ENCODE peak calls at places on chromosomes 11 and 22, in eight cellular contexts. N is keratinocyte, Y is mammary epithelial cell, W is right atrium auricular region, J is caudate nucleus, Z is heart right ventricle, E is RWPE1, S is vagina. L is an unnamed sample.

GRCh38 chr11:67056640-67057409 is at the start of gene RHOD:
- DNase-seq in N (no peak), Y (peak), W (no peak), J (no peak), Z (peak), E (peak), S (no peak), L (peak)

GRCh38 chr11:134686418-134686817 is 274.4 kb upstream of the B3GAT1 start:
- DNase-seq in N (no peak), Y (no peak), W (no peak), J (no peak), Z (no peak), E (no peak), S (no peak), L (no peak)

GRCh38 chr22:26550498-26551033 is 38.3 kb upstream of the TFIP11 start:
- DNase-seq in N (no peak), Y (no peak), W (no peak), J (no peak), Z (peak), E (no peak), S (no peak), L (no peak)

GRCh38 chr22:49885281-49885680 is 31.6 kb downstream of the ZBED4 start:
- DNase-seq in N (no peak), Y (no peak), W (no peak), J (no peak), Z (no peak), E (no peak), S (no peak), L (no peak)

GRCh38 chr11:78037056-78037455 is 14.0 kb upstream of the KCTD14 start:
- DNase-seq in N (no peak), Y (no peak), W (no peak), J (no peak), Z (no peak), E (no peak), S (no peak), L (no peak)

GRCh38 chr11:92794783-92795182 is 174.7 kb upstream of the MTNR1B start:
- DNase-seq in N (no peak), Y (no peak), W (no peak), J (no peak), Z (no peak), E (no peak), S (no peak), L (no peak)

GRCh38 chr22:36493690-36494110 is 12.3 kb upstream of the TXN2 start:
- DNase-seq in N (no peak), Y (no peak), W (no peak), J (no peak), Z (no peak), E (no peak), S (no peak), L (no peak)

GRCh38 chr11:120108785-120109168 is 29.1 kb downstream of the TRIM29 start:
- DNase-seq in N (no peak), Y (peak), W (no peak), J (no peak), Z (no peak), E (no peak), S (no peak), L (no peak)

GRCh38 chr11:14554959-14555358 is 34.8 kb upstream of the PSMA1 start:
- DNase-seq in N (no peak), Y (no peak), W (no peak), J (no peak), Z (no peak), E (no peak), S (no peak), L (peak)

GRCh38 chr11:123072279-123072678 is 10.3 kb upstream of the HSPA8 start:
- DNase-seq in N (no peak), Y (no peak), W (peak), J (no peak), Z (no peak), E (no peak), S (no peak), L (no peak)

GRCh38 chr11:12995211-12995610 is 13.9 kb upstream of the RASSF10 start:
- DNase-seq in N (no peak), Y (no peak), W (no peak), J (no peak), Z (no peak), E (no peak), S (no peak), L (no peak)

GRCh38 chr22:39908737-39909136 is 7.9 kb downstream of the GRAP2 start:
- DNase-seq in N (no peak), Y (peak), W (no peak), J (no peak), Z (no peak), E (peak), S (no peak), L (peak)

GRCh38 chr11:59380263-59381059 is 21.8 kb downstream of the OR5AN1 start:
- DNase-seq in N (no peak), Y (no peak), W (no peak), J (no peak), Z (no peak), E (no peak), S (no peak), L (no peak)

GRCh38 chr11:64687204-64687603 is 35.8 kb downstream of the NRXN2 start:
- DNase-seq in N (no peak), Y (no peak), W (no peak), J (peak), Z (peak), E (no peak), S (no peak), L (no peak)

GRCh38 chr11:107733518-107733917 is 21.7 kb upstream of the SLN start:
- DNase-seq in N (no peak), Y (no peak), W (no peak), J (no peak), Z (no peak), E (no peak), S (no peak), L (no peak)

GRCh38 chr11:995058-995751 is 41.3 kb downstream of the MUC6 start:
- DNase-seq in N (no peak), Y (no peak), W (no peak), J (no peak), Z (no peak), E (no peak), S (no peak), L (no peak)

GRCh38 chr11:115207166-115207591 is 297.0 kb downstream of the CADM1 start:
- DNase-seq in N (no peak), Y (no peak), W (no peak), J (no peak), Z (no peak), E (no peak), S (no peak), L (no peak)

GRCh38 chr11:407651-408080 is 7.1 kb downstream of the SIGIRR start:
- DNase-seq in N (no peak), Y (no peak), W (no peak), J (no peak), Z (no peak), E (no peak), S (no peak), L (no peak)

GRCh38 chr22:50710221-50710620 is 27.8 kb upstream of the ACR start:
- DNase-seq in N (no peak), Y (no peak), W (no peak), J (no peak), Z (no peak), E (no peak), S (no peak), L (no peak)

GRCh38 chr22:41242396-41243117 is 1.8 kb upstream of the CHADL start:
- DNase-seq in N (no peak), Y (no peak), W (no peak), J (no peak), Z (no peak), E (no peak), S (no peak), L (no peak)

GRCh38 chr11:122071680-122072321 is 44.2 kb downstream of the BLID start:
- DNase-seq in N (no peak), Y (no peak), W (no peak), J (no peak), Z (no peak), E (no peak), S (no peak), L (no peak)

GRCh38 chr11:80146231-80146630 is 705.4 kb upstream of the TENM4 start:
- DNase-seq in N (peak), Y (peak), W (no peak), J (no peak), Z (no peak), E (peak), S (no peak), L (no peak)

GRCh38 chr11:61378713-61379313 is 13.6 kb upstream of the TMEM216 start:
- DNase-seq in N (peak), Y (peak), W (peak), J (no peak), Z (no peak), E (peak), S (no peak), L (no peak)

GRCh38 chr11:84264066-84264465 is 977.9 kb upstream of the CCDC90B start:
- DNase-seq in N (no peak), Y (no peak), W (no peak), J (peak), Z (no peak), E (no peak), S (no peak), L (no peak)

GRCh38 chr22:42443240-42444059 is 11.2 kb upstream of the NFAM1 start:
- DNase-seq in N (no peak), Y (no peak), W (no peak), J (no peak), Z (no peak), E (no peak), S (no peak), L (no peak)

GRCh38 chr22:49345896-49346295 is 481.8 kb downstream of the BRD1 start:
- DNase-seq in N (no peak), Y (no peak), W (no peak), J (no peak), Z (no peak), E (no peak), S (no peak), L (no peak)

GRCh38 chr11:279040-279965 is 1.1 kb downstream of the NLRP6 start:
- DNase-seq in N (no peak), Y (no peak), W (no peak), J (no peak), Z (no peak), E (no peak), S (no peak), L (peak)

GRCh38 chr11:68296344-68297051 is 15.9 kb upstream of the LRP5 start:
- DNase-seq in N (no peak), Y (no peak), W (no peak), J (no peak), Z (no peak), E (no peak), S (no peak), L (no peak)

GRCh38 chr22:24189249-24190158 is 8.2 kb downstream of the SUSD2 start:
- DNase-seq in N (peak), Y (peak), W (peak), J (no peak), Z (peak), E (peak), S (no peak), L (no peak)

GRCh38 chr11:117888140-117888561 is 11.7 kb upstream of the FXYD6 start:
- DNase-seq in N (no peak), Y (no peak), W (peak), J (no peak), Z (no peak), E (no peak), S (no peak), L (no peak)

GRCh38 chr11:19242184-19242932 is 1.6 kb upstream of the E2F8 start:
- DNase-seq in N (no peak), Y (no peak), W (no peak), J (no peak), Z (no peak), E (no peak), S (no peak), L (no peak)

GRCh38 chr11:45238724-45239123 is 47.4 kb downstream of the SYT13 start:
- DNase-seq in N (no peak), Y (peak), W (no peak), J (no peak), Z (no peak), E (no peak), S (no peak), L (no peak)

GRCh38 chr22:22479999-22480532 is 28.5 kb downstream of the ZNF280B start:
- DNase-seq in N (no peak), Y (no peak), W (no peak), J (no peak), Z (no peak), E (no peak), S (no peak), L (no peak)

GRCh38 chr11:15563054-15563453 is 448.3 kb downstream of the INSC start:
- DNase-seq in N (no peak), Y (no peak), W (no peak), J (no peak), Z (no peak), E (no peak), S (no peak), L (no peak)

GRCh38 chr22:40190501-40190900 is 12.8 kb downstream of the TNRC6B start:
- DNase-seq in N (no peak), Y (no peak), W (no peak), J (no peak), Z (peak), E (no peak), S (no peak), L (no peak)

GRCh38 chr11:7367803-7368202 is 116.1 kb downstream of the SYT9 start:
- DNase-seq in N (no peak), Y (no peak), W (no peak), J (no peak), Z (no peak), E (no peak), S (no peak), L (no peak)

GRCh38 chr11:84837402-84838069 is 789.6 kb downstream of the DLG2 start:
- DNase-seq in N (no peak), Y (no peak), W (no peak), J (no peak), Z (no peak), E (no peak), S (no peak), L (no peak)

GRCh38 chr11:121082670-121083069 is 18.4 kb upstream of the TECTA start:
- DNase-seq in N (no peak), Y (no peak), W (no peak), J (no peak), Z (no peak), E (no peak), S (no peak), L (no peak)

GRCh38 chr11:73359341-73359740 is 16.9 kb upstream of the RELT start:
- DNase-seq in N (no peak), Y (peak), W (peak), J (no peak), Z (peak), E (no peak), S (no peak), L (no peak)
- H3K27ac ChIP-seq in N (no peak), Y (no peak), W (peak), J (peak), Z (peak), E (peak), S (peak), L (no peak)

DNA sequence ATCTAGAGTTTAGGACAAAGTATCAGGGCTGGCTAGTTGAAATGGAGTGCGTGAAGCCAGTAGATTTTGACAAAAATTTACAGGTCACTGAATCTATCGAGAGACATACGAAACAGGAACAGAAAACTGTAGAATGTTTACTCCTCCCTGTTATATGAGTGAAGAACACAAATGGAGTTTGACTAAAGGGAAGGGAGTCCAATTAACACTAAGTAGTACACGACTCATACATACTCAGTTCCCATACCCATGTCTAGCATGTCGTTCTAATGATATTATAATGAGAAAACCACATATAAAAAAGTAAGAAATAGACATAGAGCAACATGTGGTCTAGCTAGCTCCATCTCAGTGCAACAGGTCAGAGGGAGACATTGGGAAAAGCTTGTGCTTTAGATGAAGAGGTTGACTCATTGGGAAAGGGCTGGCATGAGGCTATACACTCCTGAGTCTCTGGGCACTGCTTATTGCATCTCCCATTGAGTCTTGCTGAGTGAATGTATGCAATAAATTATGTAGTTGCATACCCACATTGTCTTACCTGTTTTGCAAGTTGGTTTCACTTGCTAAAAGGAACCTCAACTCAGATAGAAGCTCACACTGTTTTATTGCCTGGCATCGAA is 43.5 kb downstream of the CD44 start:
- DNase-seq in N (no peak), Y (no peak), W (no peak), J (no peak), Z (no peak), E (no peak), S (no peak), L (no peak)
- H3K27ac ChIP-seq in N (peak), Y (peak), W (no peak), J (no peak), Z (no peak), E (no peak), S (no peak), L (no peak)

DNA sequence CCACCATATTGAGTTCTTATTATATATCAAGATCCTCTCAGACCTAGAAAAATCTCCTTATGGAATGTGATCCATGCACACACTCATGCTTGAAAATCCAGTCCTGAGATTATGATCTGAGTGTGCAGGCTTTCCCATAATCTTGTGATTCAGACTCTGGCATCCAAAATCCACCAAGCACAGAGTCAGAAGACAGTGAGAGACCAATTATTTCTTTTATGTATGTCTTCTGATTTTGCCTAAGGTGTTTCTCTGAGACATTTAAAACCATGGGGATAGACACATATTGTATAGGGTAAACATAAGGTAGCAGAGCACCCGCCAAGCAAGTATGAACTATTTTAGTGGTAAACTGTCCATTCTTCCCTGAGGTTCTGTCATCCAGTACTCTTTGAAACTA is 52.0 kb upstream of the MMP13 start:
- DNase-seq in N (no peak), Y (peak), W (no peak), J (no peak), Z (no peak), E (no peak), S (no peak), L (no peak)
- H3K27ac ChIP-seq in N (no peak), Y (no peak), W (no peak), J (no peak), Z (no peak), E (no peak), S (no peak), L (no peak)

GRCh38 chr11:2267306-2267861 is 3.0 kb downstream of the ASCL2 start:
- DNase-seq in N (no peak), Y (no peak), W (peak), J (no peak), Z (no peak), E (no peak), S (peak), L (no peak)
- H3K27ac ChIP-seq in N (no peak), Y (no peak), W (no peak), J (no peak), Z (no peak), E (peak), S (no peak), L (no peak)

DNA sequence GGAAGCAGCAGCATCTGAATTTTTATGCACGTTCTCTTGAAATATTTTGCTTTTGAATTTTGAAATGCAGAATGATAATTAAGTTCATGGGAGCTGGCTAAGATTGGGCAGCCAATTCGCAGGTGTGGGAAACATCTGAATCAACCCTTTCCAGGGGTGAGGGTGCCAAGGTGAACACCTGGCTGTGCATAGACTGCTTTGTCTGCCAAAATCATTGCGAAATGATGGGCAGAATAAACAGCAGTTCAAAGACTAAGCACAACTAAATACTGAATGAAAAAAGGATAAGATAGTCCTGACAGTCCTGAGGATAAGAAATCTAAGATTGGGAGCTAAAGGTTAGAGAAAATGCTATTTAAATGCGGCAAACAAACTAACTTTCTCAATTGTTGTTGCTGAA is 813.3 kb upstream of the RAG2 start:
- DNase-seq in N (no peak), Y (peak), W (no peak), J (no peak), Z (no peak), E (no peak), S (no peak), L (no peak)
- H3K27ac ChIP-seq in N (no peak), Y (no peak), W (no peak), J (no peak), Z (no peak), E (no peak), S (no peak), L (no peak)

GRCh38 chr22:19891350-19892248 is 36.9 kb upstream of the GNB1L start:
- DNase-seq in N (peak), Y (peak), W (no peak), J (peak), Z (no peak), E (peak), S (no peak), L (peak)

GRCh38 chr22:19892249-19892879 is 37.7 kb upstream of the GNB1L start:
- DNase-seq in N (no peak), Y (peak), W (no peak), J (no peak), Z (no peak), E (peak), S (no peak), L (peak)

GRCh38 chr22:19893363-19893762 is 38.7 kb upstream of the GNB1L start:
- DNase-seq in N (no peak), Y (no peak), W (no peak), J (no peak), Z (no peak), E (no peak), S (no peak), L (no peak)

GRCh38 chr22:19890502-19891349 is 36.1 kb upstream of the GNB1L start:
- DNase-seq in N (no peak), Y (no peak), W (no peak), J (no peak), Z (no peak), E (no peak), S (no peak), L (no peak)

DNA sequence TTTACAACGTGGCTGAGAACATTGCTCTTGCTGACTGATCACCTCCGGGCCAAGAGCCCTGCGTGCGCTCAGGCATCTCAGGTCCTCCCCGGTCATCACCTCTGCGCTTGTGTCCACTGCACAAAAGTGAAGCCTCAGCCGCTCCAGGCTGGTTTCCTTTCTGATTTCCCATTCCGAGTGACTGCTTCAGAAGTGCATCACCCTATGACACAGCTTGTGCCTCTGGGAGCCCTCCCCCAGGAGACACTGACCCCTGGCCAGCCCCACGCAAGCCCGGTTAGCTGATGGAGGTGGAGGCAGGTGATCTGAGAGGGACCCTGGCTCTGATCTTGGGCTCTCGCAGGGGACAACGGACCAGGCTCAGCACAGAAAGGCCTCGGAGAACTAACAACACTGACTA is 38.3 kb upstream of the GNB1L start:
- DNase-seq in N (no peak), Y (no peak), W (no peak), J (no peak), Z (no peak), E (no peak), S (no peak), L (no peak)
- H3K27ac ChIP-seq in N (no peak), Y (no peak), W (no peak), J (no peak), Z (peak), E (peak), S (peak), L (peak)